ENCODE peak calls at places on chromosome 22, in eight cellular contexts. R is HAP-1, P is left ventricle myocardium inferior, E is fibroblast of lung, C is cardiac muscle cell, H is K562, J is SJCRH30, M is adipocyte. S is an unnamed sample. For H3K4me1, the result is how much of the 10 kb centered on the place peaks cover.

GRCh38 chr22:27238935-27239510 is 562.5 kb downstream of the MN1 start:
- DNase-seq in R (no peak), P (peak), E (peak), C (peak), H (peak), J (peak), M (peak), S (no peak)

GRCh38 chr22:24819941-24820461 is 14.0 kb downstream of the SGSM1 start:
- DNase-seq in R (no peak), P (peak), E (no peak), C (no peak), H (no peak), J (no peak), M (no peak), S (no peak)

GRCh38 chr22:23803001-23803819 is 16.4 kb downstream of the SMARCB1 start:
- DNase-seq in R (no peak), P (no peak), E (no peak), C (no peak), H (no peak), J (no peak), M (no peak), S (no peak)

GRCh38 chr22:22748297-22748743 is 103.9 kb downstream of the GGTLC2 start:
- DNase-seq in R (peak), P (no peak), E (peak), C (no peak), H (peak), J (peak), M (peak), S (peak)

GRCh38 chr22:40257979-40258378 is 80.3 kb downstream of the TNRC6B start:
- DNase-seq in R (no peak), P (no peak), E (peak), C (no peak), H (no peak), J (no peak), M (peak), S (no peak)

GRCh38 chr22:45804986-45805325 is 133.3 kb downstream of the ATXN10 start:
- DNase-seq in R (peak), P (no peak), E (peak), C (no peak), H (no peak), J (peak), M (peak), S (no peak)

GRCh38 chr22:36775589-36775965 is 342 bp downstream of the IFT27 start:
- DNase-seq in R (no peak), P (peak), E (peak), C (peak), H (no peak), J (no peak), M (peak), S (peak)

GRCh38 chr22:22245935-22246525 is 1.4 kb downstream of the VPREB1 start:
- DNase-seq in R (no peak), P (no peak), E (no peak), C (no peak), H (no peak), J (peak), M (no peak), S (no peak)

GRCh38 chr22:45202333-45203149 is 38.2 kb downstream of the KIAA0930 start:
- DNase-seq in R (no peak), P (no peak), E (peak), C (no peak), H (no peak), J (no peak), M (no peak), S (no peak)

GRCh38 chr22:39528080-39528661 is 4.4 kb downstream of the RPS19BP1 start:
- DNase-seq in R (no peak), P (no peak), E (no peak), C (no peak), H (no peak), J (peak), M (peak), S (no peak)

GRCh38 chr22:38243007-38243775 is 29.6 kb downstream of the TMEM184B start:
- DNase-seq in R (no peak), P (peak), E (peak), C (no peak), H (no peak), J (peak), M (no peak), S (no peak)

GRCh38 chr22:43848366-43849171 is 13.7 kb downstream of the SULT4A1 start:
- DNase-seq in R (no peak), P (peak), E (peak), C (peak), H (no peak), J (no peak), M (peak), S (no peak)

GRCh38 chr22:45880091-45880651 is 96.8 kb downstream of the WNT7B start:
- DNase-seq in R (no peak), P (no peak), E (no peak), C (no peak), H (no peak), J (no peak), M (no peak), S (no peak)

GRCh38 chr22:37173709-37174108 is 14.3 kb downstream of the C1QTNF6 start:
- DNase-seq in R (no peak), P (peak), E (no peak), C (no peak), H (no peak), J (no peak), M (peak), S (no peak)

GRCh38 chr22:38655532-38656255 is 498 bp downstream of the FAM227A start:
- DNase-seq in R (no peak), P (no peak), E (peak), C (no peak), H (no peak), J (peak), M (peak), S (peak)

GRCh38 chr22:26377170-26377825 is 51.8 kb upstream of the ASPHD2 start:
- DNase-seq in R (no peak), P (no peak), E (no peak), C (no peak), H (no peak), J (peak), M (no peak), S (peak)

GRCh38 chr22:50009251-50009650 is 3.3 kb downstream of the IL17REL start:
- DNase-seq in R (no peak), P (no peak), E (no peak), C (no peak), H (no peak), J (no peak), M (no peak), S (no peak)

GRCh38 chr22:22870577-22871398 is 16.8 kb upstream of the IGLL5 start:
- DNase-seq in R (no peak), P (no peak), E (no peak), C (no peak), H (peak), J (no peak), M (no peak), S (no peak)

GRCh38 chr22:46861468-46861867 is 99.0 kb downstream of the TBC1D22A start:
- DNase-seq in R (no peak), P (no peak), E (no peak), C (no peak), H (no peak), J (no peak), M (no peak), S (no peak)

GRCh38 chr22:22576244-22576988 is 17.4 kb upstream of the PRAME start:
- DNase-seq in R (peak), P (peak), E (peak), C (no peak), H (peak), J (peak), M (peak), S (no peak)

GRCh38 chr22:45170001-45170466 is 6.3 kb downstream of the NUP50 start:
- DNase-seq in R (no peak), P (no peak), E (peak), C (no peak), H (peak), J (no peak), M (no peak), S (peak)

GRCh38 chr22:38450234-38450797 is 4.7 kb downstream of the KCNJ4 start:
- DNase-seq in R (no peak), P (peak), E (no peak), C (no peak), H (no peak), J (no peak), M (no peak), S (no peak)

GRCh38 chr22:26894766-26895485 is 237.5 kb downstream of the MIAT start:
- DNase-seq in R (no peak), P (no peak), E (peak), C (no peak), H (no peak), J (peak), M (peak), S (no peak)

GRCh38 chr22:44486538-44486937 is 11.5 kb downstream of the RTL6 start:
- DNase-seq in R (no peak), P (no peak), E (peak), C (no peak), H (no peak), J (no peak), M (no peak), S (no peak)

GRCh38 chr22:47324435-47324990 is 562.1 kb downstream of the TBC1D22A start:
- DNase-seq in R (no peak), P (no peak), E (no peak), C (no peak), H (no peak), J (no peak), M (no peak), S (no peak)

GRCh38 chr22:37077802-37078448 is 26.4 kb downstream of the KCTD17 start:
- DNase-seq in R (peak), P (peak), E (peak), C (peak), H (peak), J (peak), M (peak), S (peak)

GRCh38 chr22:26800858-26801257 is 143.5 kb downstream of the MIAT start:
- DNase-seq in R (no peak), P (no peak), E (peak), C (peak), H (peak), J (peak), M (peak), S (no peak)

GRCh38 chr22:28442951-28443876 is 236.4 kb downstream of the TTC28 start:
- DNase-seq in R (peak), P (peak), E (peak), C (peak), H (peak), J (no peak), M (peak), S (peak)

GRCh38 chr22:38792833-38793232 is 1.1 kb downstream of the DNAL4 start:
- DNase-seq in R (no peak), P (no peak), E (peak), C (no peak), H (peak), J (no peak), M (peak), S (no peak)

GRCh38 chr22:22666307-22667091 is 22.1 kb downstream of the GGTLC2 start:
- DNase-seq in R (no peak), P (no peak), E (no peak), C (no peak), H (peak), J (peak), M (peak), S (no peak)

GRCh38 chr22:43833286-43834240 is 21.5 kb upstream of the EFCAB6 start:
- DNase-seq in R (no peak), P (peak), E (no peak), C (peak), H (no peak), J (no peak), M (no peak), S (no peak)

GRCh38 chr22:22349455-22349836 is 104.9 kb downstream of the VPREB1 start:
- DNase-seq in R (no peak), P (no peak), E (no peak), C (no peak), H (no peak), J (no peak), M (no peak), S (no peak)

GRCh38 chr22:49632199-49633009 is 195.3 kb downstream of the BRD1 start:
- DNase-seq in R (no peak), P (peak), E (peak), C (peak), H (no peak), J (peak), M (peak), S (no peak)

GRCh38 chr22:19176732-19177131 is 1.8 kb downstream of the SLC25A1 start:
- DNase-seq in R (no peak), P (no peak), E (no peak), C (no peak), H (no peak), J (no peak), M (no peak), S (no peak)
- H3K4me1 ChIP-seq in R (under half), P (half or more), E (under half), C (under half), H (half or more), J (under half), M (half or more), S (under half)

GRCh38 chr22:19663286-19663815 is 51.0 kb upstream of the SEPTIN5 start:
- DNase-seq in R (no peak), P (peak), E (peak), C (peak), H (no peak), J (peak), M (peak), S (no peak)
- H3K4me3 ChIP-seq in R (no peak), P (no peak), E (no peak), C (no peak), H (no peak), J (peak), M (no peak), S (no peak)

GRCh38 chr22:30307026-30307574 is 17.8 kb upstream of the CASTOR1 start:
- DNase-seq in R (no peak), P (no peak), E (no peak), C (no peak), H (no peak), J (no peak), M (no peak), S (no peak)

GRCh38 chr22:30304495-30305244 is 15.4 kb upstream of the CASTOR1 start:
- DNase-seq in R (no peak), P (no peak), E (peak), C (no peak), H (no peak), J (no peak), M (peak), S (no peak)

GRCh38 chr22:30306629-30307016 is 17.3 kb upstream of the CASTOR1 start:
- DNase-seq in R (no peak), P (no peak), E (no peak), C (no peak), H (no peak), J (no peak), M (no peak), S (no peak)

GRCh38 chr22:30305906-30306628 is 16.8 kb upstream of the CASTOR1 start:
- DNase-seq in R (no peak), P (no peak), E (no peak), C (no peak), H (no peak), J (no peak), M (no peak), S (peak)

GRCh38 chr22:30305519-30305905 is 16.2 kb upstream of the CASTOR1 start:
- DNase-seq in R (no peak), P (peak), E (no peak), C (no peak), H (no peak), J (no peak), M (no peak), S (peak)
- H3K4me1 ChIP-seq in R (under half), P (half or more), E (under half), C (under half), H (under half), J (under half), M (half or more), S (half or more)

DNA sequence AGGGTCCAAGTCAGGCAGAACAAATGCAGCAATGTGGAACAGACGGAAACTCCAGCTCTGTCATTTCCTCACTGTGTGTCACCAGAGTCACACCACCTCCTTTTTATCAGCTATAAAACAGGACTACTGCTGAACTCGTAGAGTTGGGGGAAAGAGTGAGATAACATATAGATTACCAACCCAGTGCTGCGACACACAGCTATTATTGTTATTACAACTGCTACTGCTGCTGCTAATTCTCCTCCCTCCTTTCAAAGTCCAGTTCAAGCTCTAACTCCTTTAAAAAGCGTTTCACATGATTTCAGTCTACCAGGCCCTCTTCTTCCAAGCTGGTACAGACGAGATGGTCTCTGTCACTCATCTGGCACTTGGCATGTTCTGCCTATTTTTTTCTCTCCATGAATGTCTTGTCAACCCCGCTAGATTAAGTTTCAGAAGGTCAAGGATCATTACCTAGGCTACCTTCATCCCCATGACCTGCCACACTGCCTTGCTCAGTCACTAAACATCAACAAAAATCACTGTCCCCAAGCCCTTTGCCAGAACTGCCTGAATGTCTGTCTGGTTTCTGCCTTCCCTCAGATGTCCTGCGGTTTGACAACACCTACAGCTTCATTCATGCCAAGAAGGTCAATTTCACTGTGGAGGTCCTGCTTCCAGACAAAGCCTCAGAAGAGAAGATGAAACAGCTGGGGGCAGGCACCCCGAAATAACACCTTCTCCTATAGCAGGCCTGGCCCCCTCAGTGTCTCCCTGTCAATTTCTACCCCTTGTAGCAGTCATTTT is 3.7 kb upstream of the MTFP1 start:
- DNase-seq in R (no peak), P (no peak), E (no peak), C (no peak), H (no peak), J (no peak), M (peak), S (no peak)
- H3K4me3 ChIP-seq in R (no peak), P (peak), E (no peak), C (peak), H (peak), J (no peak), M (peak), S (no peak)

GRCh38 chr22:29625090-29625825 is 21.8 kb downstream of the NF2 start:
- DNase-seq in R (peak), P (no peak), E (peak), C (peak), H (peak), J (peak), M (peak), S (peak)

GRCh38 chr22:29623059-29623458 is 19.6 kb downstream of the NF2 start:
- DNase-seq in R (no peak), P (no peak), E (no peak), C (no peak), H (no peak), J (no peak), M (no peak), S (no peak)

GRCh38 chr22:29626497-29627195 is 23.2 kb downstream of the NF2 start:
- DNase-seq in R (no peak), P (no peak), E (peak), C (no peak), H (no peak), J (no peak), M (peak), S (no peak)

GRCh38 chr22:29621761-29622526 is 18.5 kb downstream of the NF2 start:
- DNase-seq in R (no peak), P (no peak), E (peak), C (no peak), H (no peak), J (peak), M (peak), S (no peak)

GRCh38 chr22:29623553-29624169 is 20.2 kb downstream of the NF2 start:
- DNase-seq in R (no peak), P (no peak), E (peak), C (no peak), H (no peak), J (no peak), M (no peak), S (peak)
- H3K4me1 ChIP-seq in R (under half), P (half or more), E (under half), C (under half), H (under half), J (under half), M (half or more), S (under half)

GRCh38 chr22:19126874-19127273 is 4.2 kb upstream of the TSSK2 start:
- DNase-seq in R (no peak), P (no peak), E (no peak), C (no peak), H (no peak), J (no peak), M (no peak), S (no peak)
- H3K4me3 ChIP-seq in R (no peak), P (no peak), E (no peak), C (no peak), H (no peak), J (no peak), M (no peak), S (no peak)

DNA sequence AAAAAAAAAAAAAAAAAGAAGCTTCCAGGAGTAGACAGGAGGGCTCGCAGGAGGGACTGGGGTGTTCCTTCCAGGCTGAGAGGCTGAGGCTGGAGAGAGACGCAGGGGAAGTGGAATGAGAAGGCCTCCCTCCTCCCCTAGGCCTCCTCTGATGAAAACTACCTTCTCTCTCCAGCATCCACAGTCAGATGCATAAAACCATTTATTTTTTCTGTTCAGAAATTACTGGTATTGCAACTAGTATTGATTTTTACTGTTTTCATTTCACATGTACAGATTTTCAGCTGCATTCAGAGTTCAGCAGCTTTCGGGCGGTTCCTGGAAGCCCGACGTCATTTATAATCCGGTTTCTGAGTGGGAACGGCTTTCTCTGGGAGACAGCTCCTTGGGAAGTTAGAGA is 6.8 kb upstream of the NFAM1 start:
- DNase-seq in R (no peak), P (no peak), E (no peak), C (no peak), H (no peak), J (no peak), M (no peak), S (no peak)
- H3K4me1 ChIP-seq in R (under half), P (under half), E (under half), C (under half), H (under half), J (under half), M (under half), S (under half)

GRCh38 chr22:48444320-48445112 is 1383.2 kb downstream of the BRD1 start:
- DNase-seq in R (no peak), P (no peak), E (peak), C (no peak), H (no peak), J (no peak), M (no peak), S (no peak)
- H3K4me3 ChIP-seq in R (no peak), P (no peak), E (no peak), C (no peak), H (no peak), J (no peak), M (no peak), S (no peak)

DNA sequence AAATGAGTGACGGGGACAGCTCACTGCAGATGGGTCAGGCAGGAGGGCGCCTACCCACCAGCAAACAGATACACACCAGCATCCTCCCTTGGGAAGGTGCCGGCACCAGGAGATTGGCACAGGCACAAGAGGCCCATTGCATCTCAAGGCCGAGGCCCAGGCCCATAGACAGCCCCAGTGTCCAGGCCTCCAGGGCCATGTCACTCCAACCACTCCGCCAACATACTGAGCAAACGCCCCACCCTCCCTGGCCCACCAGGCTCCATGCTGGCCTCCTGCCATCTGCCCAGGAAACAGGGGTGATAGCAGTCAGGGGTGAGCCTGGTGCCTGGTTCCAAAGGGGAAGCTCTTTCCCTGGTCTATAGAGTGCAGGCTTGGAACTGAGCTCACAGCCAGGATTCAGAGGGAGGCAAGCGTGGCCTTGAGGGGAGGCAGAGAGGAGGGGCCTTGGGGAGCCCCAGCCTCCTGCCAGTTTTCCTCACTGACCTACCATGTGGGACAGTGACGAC is 34.7 kb downstream of the PISD start:
- DNase-seq in R (no peak), P (no peak), E (no peak), C (no peak), H (no peak), J (no peak), M (no peak), S (no peak)
- H3K4me1 ChIP-seq in R (under half), P (half or more), E (under half), C (under half), H (half or more), J (under half), M (half or more), S (under half)